ENCODE peak calls at places on chromosomes 13 and 19, in six cellular contexts. One of them, this sample, is unnamed.

GRCh38 chr19:40303765-40304164 is 18.6 kb upstream of the AKT2 start:
- DNase-seq in stimulated activated CD8-positive, alpha-beta memory T cell treated with anti-CD3 and anti-CD28 coated beads, Interleukin-2, amount 100 ng/mL, for 1 hour: no peak
- DNase-seq in Right ventricle myocardium superior: no peak
- DNase-seq in T-helper 1 cell: no peak
- DNase-seq in cardiac septum: no peak
- DNase-seq in NCI-H774: no peak
- DNase-seq in this sample: no peak

GRCh38 chr19:4557971-4558941 is 1.2 kb downstream of the SEMA6B start:
- DNase-seq in stimulated activated CD8-positive, alpha-beta memory T cell treated with anti-CD3 and anti-CD28 coated beads, Interleukin-2, amount 100 ng/mL, for 1 hour: no peak
- DNase-seq in Right ventricle myocardium superior: no peak
- DNase-seq in T-helper 1 cell: peak
- DNase-seq in cardiac septum: no peak
- DNase-seq in NCI-H774: no peak
- DNase-seq in this sample: peak

GRCh38 chr19:16167055-16167454 is 6.3 kb downstream of the CIB3 start:
- DNase-seq in stimulated activated CD8-positive, alpha-beta memory T cell treated with anti-CD3 and anti-CD28 coated beads, Interleukin-2, amount 100 ng/mL, for 1 hour: no peak
- DNase-seq in Right ventricle myocardium superior: no peak
- DNase-seq in T-helper 1 cell: no peak
- DNase-seq in cardiac septum: no peak
- DNase-seq in NCI-H774: peak
- DNase-seq in this sample: no peak

GRCh38 chr19:48822514-48822913 is 11.7 kb upstream of the BCAT2 start:
- DNase-seq in stimulated activated CD8-positive, alpha-beta memory T cell treated with anti-CD3 and anti-CD28 coated beads, Interleukin-2, amount 100 ng/mL, for 1 hour: no peak
- DNase-seq in Right ventricle myocardium superior: no peak
- DNase-seq in T-helper 1 cell: no peak
- DNase-seq in cardiac septum: no peak
- DNase-seq in NCI-H774: no peak
- DNase-seq in this sample: no peak

GRCh38 chr19:17225051-17225450 is 975 bp upstream of the OCEL1 start:
- DNase-seq in stimulated activated CD8-positive, alpha-beta memory T cell treated with anti-CD3 and anti-CD28 coated beads, Interleukin-2, amount 100 ng/mL, for 1 hour: no peak
- DNase-seq in Right ventricle myocardium superior: no peak
- DNase-seq in T-helper 1 cell: no peak
- DNase-seq in cardiac septum: no peak
- DNase-seq in NCI-H774: no peak
- DNase-seq in this sample: no peak

GRCh38 chr13:51416107-51416506 is 36.7 kb downstream of the INTS6 start:
- DNase-seq in stimulated activated CD8-positive, alpha-beta memory T cell treated with anti-CD3 and anti-CD28 coated beads, Interleukin-2, amount 100 ng/mL, for 1 hour: no peak
- DNase-seq in Right ventricle myocardium superior: no peak
- DNase-seq in T-helper 1 cell: no peak
- DNase-seq in cardiac septum: no peak
- DNase-seq in NCI-H774: no peak
- DNase-seq in this sample: no peak

GRCh38 chr13:47632311-47632710 is 368.8 kb downstream of the SUCLA2 start:
- DNase-seq in stimulated activated CD8-positive, alpha-beta memory T cell treated with anti-CD3 and anti-CD28 coated beads, Interleukin-2, amount 100 ng/mL, for 1 hour: no peak
- DNase-seq in Right ventricle myocardium superior: no peak
- DNase-seq in T-helper 1 cell: no peak
- DNase-seq in cardiac septum: no peak
- DNase-seq in NCI-H774: no peak
- DNase-seq in this sample: no peak

GRCh38 chr19:590396-590745 is 690 bp downstream of the HCN2 start:
- DNase-seq in stimulated activated CD8-positive, alpha-beta memory T cell treated with anti-CD3 and anti-CD28 coated beads, Interleukin-2, amount 100 ng/mL, for 1 hour: no peak
- DNase-seq in Right ventricle myocardium superior: no peak
- DNase-seq in T-helper 1 cell: no peak
- DNase-seq in cardiac septum: no peak
- DNase-seq in NCI-H774: no peak
- DNase-seq in this sample: no peak

GRCh38 chr13:101576452-101576851 is 124.0 kb downstream of the ITGBL1 start:
- DNase-seq in stimulated activated CD8-positive, alpha-beta memory T cell treated with anti-CD3 and anti-CD28 coated beads, Interleukin-2, amount 100 ng/mL, for 1 hour: no peak
- DNase-seq in Right ventricle myocardium superior: no peak
- DNase-seq in T-helper 1 cell: no peak
- DNase-seq in cardiac septum: no peak
- DNase-seq in NCI-H774: no peak
- DNase-seq in this sample: no peak

GRCh38 chr19:45638930-45639729 is at the start of gene EML2:
- DNase-seq in stimulated activated CD8-positive, alpha-beta memory T cell treated with anti-CD3 and anti-CD28 coated beads, Interleukin-2, amount 100 ng/mL, for 1 hour: no peak
- DNase-seq in Right ventricle myocardium superior: peak
- DNase-seq in T-helper 1 cell: peak
- DNase-seq in cardiac septum: peak
- DNase-seq in NCI-H774: peak
- DNase-seq in this sample: peak

GRCh38 chr13:23673354-23673753 is 103.1 kb downstream of the TNFRSF19 start:
- DNase-seq in stimulated activated CD8-positive, alpha-beta memory T cell treated with anti-CD3 and anti-CD28 coated beads, Interleukin-2, amount 100 ng/mL, for 1 hour: no peak
- DNase-seq in Right ventricle myocardium superior: no peak
- DNase-seq in T-helper 1 cell: no peak
- DNase-seq in cardiac septum: no peak
- DNase-seq in NCI-H774: no peak
- DNase-seq in this sample: no peak

GRCh38 chr13:51494151-51494550 is 41.3 kb upstream of the INTS6 start:
- DNase-seq in stimulated activated CD8-positive, alpha-beta memory T cell treated with anti-CD3 and anti-CD28 coated beads, Interleukin-2, amount 100 ng/mL, for 1 hour: no peak
- DNase-seq in Right ventricle myocardium superior: no peak
- DNase-seq in T-helper 1 cell: no peak
- DNase-seq in cardiac septum: no peak
- DNase-seq in NCI-H774: no peak
- DNase-seq in this sample: no peak

GRCh38 chr13:78190296-78190695 is 271.7 kb upstream of the EDNRB start:
- DNase-seq in stimulated activated CD8-positive, alpha-beta memory T cell treated with anti-CD3 and anti-CD28 coated beads, Interleukin-2, amount 100 ng/mL, for 1 hour: no peak
- DNase-seq in Right ventricle myocardium superior: no peak
- DNase-seq in T-helper 1 cell: no peak
- DNase-seq in cardiac septum: no peak
- DNase-seq in NCI-H774: no peak
- DNase-seq in this sample: no peak

GRCh38 chr13:112170823-112171569 is 104.0 kb downstream of the SOX1 start:
- DNase-seq in stimulated activated CD8-positive, alpha-beta memory T cell treated with anti-CD3 and anti-CD28 coated beads, Interleukin-2, amount 100 ng/mL, for 1 hour: no peak
- DNase-seq in Right ventricle myocardium superior: no peak
- DNase-seq in T-helper 1 cell: no peak
- DNase-seq in cardiac septum: peak
- DNase-seq in NCI-H774: no peak
- DNase-seq in this sample: no peak

GRCh38 chr19:31378404-31378803 is 29.2 kb upstream of the TSHZ3 start:
- DNase-seq in stimulated activated CD8-positive, alpha-beta memory T cell treated with anti-CD3 and anti-CD28 coated beads, Interleukin-2, amount 100 ng/mL, for 1 hour: no peak
- DNase-seq in Right ventricle myocardium superior: peak
- DNase-seq in T-helper 1 cell: no peak
- DNase-seq in cardiac septum: no peak
- DNase-seq in NCI-H774: no peak
- DNase-seq in this sample: no peak

GRCh38 chr19:1266818-1267440 is 2.2 kb upstream of the CIRBP start:
- DNase-seq in stimulated activated CD8-positive, alpha-beta memory T cell treated with anti-CD3 and anti-CD28 coated beads, Interleukin-2, amount 100 ng/mL, for 1 hour: no peak
- DNase-seq in Right ventricle myocardium superior: peak
- DNase-seq in T-helper 1 cell: peak
- DNase-seq in cardiac septum: peak
- DNase-seq in NCI-H774: peak
- DNase-seq in this sample: peak

GRCh38 chr13:111526922-111527321 is 206.5 kb downstream of the TEX29 start:
- DNase-seq in stimulated activated CD8-positive, alpha-beta memory T cell treated with anti-CD3 and anti-CD28 coated beads, Interleukin-2, amount 100 ng/mL, for 1 hour: no peak
- DNase-seq in Right ventricle myocardium superior: no peak
- DNase-seq in T-helper 1 cell: no peak
- DNase-seq in cardiac septum: no peak
- DNase-seq in NCI-H774: peak
- DNase-seq in this sample: no peak

GRCh38 chr13:29758591-29759114 is 91.8 kb downstream of the UBL3 start:
- DNase-seq in stimulated activated CD8-positive, alpha-beta memory T cell treated with anti-CD3 and anti-CD28 coated beads, Interleukin-2, amount 100 ng/mL, for 1 hour: peak
- DNase-seq in Right ventricle myocardium superior: no peak
- DNase-seq in T-helper 1 cell: peak
- DNase-seq in cardiac septum: no peak
- DNase-seq in NCI-H774: no peak
- DNase-seq in this sample: peak

GRCh38 chr13:41052441-41052840 is 8.9 kb upstream of the WBP4 start:
- DNase-seq in stimulated activated CD8-positive, alpha-beta memory T cell treated with anti-CD3 and anti-CD28 coated beads, Interleukin-2, amount 100 ng/mL, for 1 hour: no peak
- DNase-seq in Right ventricle myocardium superior: no peak
- DNase-seq in T-helper 1 cell: no peak
- DNase-seq in cardiac septum: no peak
- DNase-seq in NCI-H774: no peak
- DNase-seq in this sample: no peak

GRCh38 chr13:94389544-94390351 is 89.7 kb downstream of the DCT start:
- DNase-seq in stimulated activated CD8-positive, alpha-beta memory T cell treated with anti-CD3 and anti-CD28 coated beads, Interleukin-2, amount 100 ng/mL, for 1 hour: no peak
- DNase-seq in Right ventricle myocardium superior: no peak
- DNase-seq in T-helper 1 cell: no peak
- DNase-seq in cardiac septum: no peak
- DNase-seq in NCI-H774: no peak
- DNase-seq in this sample: no peak

GRCh38 chr13:106570354-106570822 is 2.5 kb upstream of the ARGLU1 start:
- DNase-seq in stimulated activated CD8-positive, alpha-beta memory T cell treated with anti-CD3 and anti-CD28 coated beads, Interleukin-2, amount 100 ng/mL, for 1 hour: peak
- DNase-seq in Right ventricle myocardium superior: peak
- DNase-seq in T-helper 1 cell: peak
- DNase-seq in cardiac septum: peak
- DNase-seq in NCI-H774: peak
- DNase-seq in this sample: peak

GRCh38 chr13:32657309-32657708 is 71.1 kb downstream of the PDS5B start:
- DNase-seq in stimulated activated CD8-positive, alpha-beta memory T cell treated with anti-CD3 and anti-CD28 coated beads, Interleukin-2, amount 100 ng/mL, for 1 hour: no peak
- DNase-seq in Right ventricle myocardium superior: no peak
- DNase-seq in T-helper 1 cell: no peak
- DNase-seq in cardiac septum: no peak
- DNase-seq in NCI-H774: no peak
- DNase-seq in this sample: no peak

GRCh38 chr19:48511321-48511731 is 309 bp downstream of the LMTK3 start:
- DNase-seq in stimulated activated CD8-positive, alpha-beta memory T cell treated with anti-CD3 and anti-CD28 coated beads, Interleukin-2, amount 100 ng/mL, for 1 hour: no peak
- DNase-seq in Right ventricle myocardium superior: no peak
- DNase-seq in T-helper 1 cell: no peak
- DNase-seq in cardiac septum: no peak
- DNase-seq in NCI-H774: no peak
- DNase-seq in this sample: no peak

GRCh38 chr19:15404097-15404779 is 14.6 kb downstream of the AKAP8L start:
- DNase-seq in stimulated activated CD8-positive, alpha-beta memory T cell treated with anti-CD3 and anti-CD28 coated beads, Interleukin-2, amount 100 ng/mL, for 1 hour: no peak
- DNase-seq in Right ventricle myocardium superior: no peak
- DNase-seq in T-helper 1 cell: no peak
- DNase-seq in cardiac septum: no peak
- DNase-seq in NCI-H774: no peak
- DNase-seq in this sample: no peak

GRCh38 chr19:15323496-15324235 is 8.7 kb downstream of the BRD4 start:
- DNase-seq in stimulated activated CD8-positive, alpha-beta memory T cell treated with anti-CD3 and anti-CD28 coated beads, Interleukin-2, amount 100 ng/mL, for 1 hour: no peak
- DNase-seq in Right ventricle myocardium superior: peak
- DNase-seq in T-helper 1 cell: no peak
- DNase-seq in cardiac septum: no peak
- DNase-seq in NCI-H774: no peak
- DNase-seq in this sample: no peak

GRCh38 chr19:39684283-39684682 is 20.0 kb upstream of the LGALS14 start:
- DNase-seq in stimulated activated CD8-positive, alpha-beta memory T cell treated with anti-CD3 and anti-CD28 coated beads, Interleukin-2, amount 100 ng/mL, for 1 hour: no peak
- DNase-seq in Right ventricle myocardium superior: no peak
- DNase-seq in T-helper 1 cell: no peak
- DNase-seq in cardiac septum: no peak
- DNase-seq in NCI-H774: no peak
- DNase-seq in this sample: no peak

GRCh38 chr19:23241433-23241832 is 8.8 kb downstream of the ZNF724 start:
- DNase-seq in stimulated activated CD8-positive, alpha-beta memory T cell treated with anti-CD3 and anti-CD28 coated beads, Interleukin-2, amount 100 ng/mL, for 1 hour: no peak
- DNase-seq in Right ventricle myocardium superior: no peak
- DNase-seq in T-helper 1 cell: no peak
- DNase-seq in cardiac septum: no peak
- DNase-seq in NCI-H774: no peak
- DNase-seq in this sample: no peak